ENCODE peak calls at places on chromosomes 1 and 21, in four cellular contexts. I is CD8-positive, alpha-beta T cell; Q is neural progenitor cell; Y is HCT116. B is an unnamed sample. For H3K9me3, the result is how much of the 10 kb centered on the place peaks cover.

GRCh38 chr1:32786856-32787255 is 30.3 kb downstream of the YARS1 start:
- DNase-seq in I (no peak), Y (no peak), Q (no peak), B (no peak)

GRCh38 chr1:178241837-178242236 is 147.9 kb downstream of the RASAL2 start:
- DNase-seq in Y (no peak), I (no peak), Q (no peak), B (no peak)

GRCh38 chr1:162878000-162878596 is 17.1 kb upstream of the CCDC190 start:
- DNase-seq in I (no peak), Q (peak), Y (peak), B (no peak)

GRCh38 chr1:22105611-22106207 is 37.2 kb downstream of the WNT4 start:
- DNase-seq in I (no peak), Q (peak), Y (peak), B (no peak)

GRCh38 chr1:209607102-209607794 is 23.7 kb downstream of the CAMK1G start:
- DNase-seq in I (no peak), Y (no peak), Q (no peak), B (no peak)

GRCh38 chr1:114353233-114353632 is 157.8 kb downstream of the TRIM33 start:
- DNase-seq in Q (no peak), Y (no peak), I (no peak), B (peak)

GRCh38 chr1:31591425-31592093 is 15.2 kb downstream of the TINAGL1 start:
- DNase-seq in Y (no peak), Q (no peak), I (no peak), B (no peak)

GRCh38 chr1:241423541-241424479 is 66.8 kb upstream of the RGS7 start:
- DNase-seq in Y (no peak), I (no peak), Q (peak), B (no peak)

GRCh38 chr21:17726047-17726446 is 93.1 kb downstream of the C21orf91 start:
- DNase-seq in Y (peak), I (no peak), Q (peak), B (no peak)

GRCh38 chr1:217907504-217907903 is 276.4 kb downstream of the SPATA17 start:
- DNase-seq in I (no peak), Y (no peak), Q (no peak), B (no peak)

GRCh38 chr1:156420209-156421061 is 51.4 kb downstream of the RHBG start:
- DNase-seq in Q (peak), I (no peak), Y (no peak), B (no peak)

GRCh38 chr1:41045740-41046139 is 24.2 kb upstream of the SLFNL1 start:
- DNase-seq in Y (no peak), I (no peak), Q (no peak), B (peak)

GRCh38 chr1:76998582-76999189 is 131.4 kb downstream of the ST6GALNAC5 start:
- DNase-seq in Y (peak), I (no peak), Q (no peak), B (no peak)

GRCh38 chr1:15476927-15477326 is 1.0 kb downstream of the CELA2B start:
- DNase-seq in Q (no peak), I (no peak), Y (no peak), B (no peak)

GRCh38 chr21:25643486-25643885 is 4.4 kb downstream of the JAM2 start:
- DNase-seq in I (no peak), Q (no peak), Y (no peak), B (no peak)

GRCh38 chr1:161440312-161440894 is 64.9 kb upstream of the FCGR2A start:
- DNase-seq in Q (peak), Y (no peak), I (peak), B (no peak)

GRCh38 chr1:224774378-224774777 is 155.1 kb upstream of the DNAH14 start:
- DNase-seq in Y (no peak), Q (no peak), I (no peak), B (no peak)

GRCh38 chr1:15410223-15410883 is 665 bp downstream of the EFHD2 start:
- DNase-seq in I (no peak), Y (no peak), Q (peak), B (no peak)

GRCh38 chr1:34412597-34413392 is 236.1 kb downstream of the C1orf94 start:
- DNase-seq in Y (no peak), I (no peak), Q (peak), B (no peak)

GRCh38 chr1:30129001-30129408 is 594.4 kb downstream of the MATN1 start:
- DNase-seq in Y (no peak), I (no peak), Q (no peak), B (no peak)

GRCh38 chr1:240608707-240609106 is 3.2 kb downstream of the GREM2 start:
- DNase-seq in Q (peak), Y (no peak), I (no peak), B (no peak)

GRCh38 chr1:222914861-222915632 is 100.2 kb downstream of the DISP1 start:
- DNase-seq in Q (no peak), I (no peak), Y (no peak), B (no peak)

GRCh38 chr1:31315902-31316301 is 19.1 kb downstream of the ZCCHC17 start:
- DNase-seq in Q (no peak), I (no peak), Y (no peak), B (no peak)

GRCh38 chr21:15761508-15762100 is 31.8 kb downstream of the USP25 start:
- DNase-seq in I (no peak), Y (no peak), Q (no peak), B (no peak)

GRCh38 chr1:7224644-7225043 is 439.4 kb downstream of the CAMTA1 start:
- DNase-seq in Q (peak), Y (peak), I (no peak), B (no peak)

GRCh38 chr1:152459596-152460528 is 45.8 kb upstream of the CRNN start:
- DNase-seq in Q (peak), Y (peak), I (peak), B (peak)

GRCh38 chr21:41895643-41896493 is 16.7 kb upstream of the PRDM15 start:
- DNase-seq in I (peak), Y (no peak), Q (no peak), B (no peak)

GRCh38 chr1:14740466-14740865 is 142.0 kb downstream of the KAZN start:
- DNase-seq in Q (no peak), I (no peak), Y (no peak), B (no peak)

GRCh38 chr1:165561257-165561656 is 17.5 kb downstream of the LRRC52 start:
- DNase-seq in Q (no peak), Y (no peak), I (no peak), B (no peak)

GRCh38 chr1:179445593-179445992 is 79.8 kb downstream of the AXDND1 start:
- DNase-seq in Q (no peak), Y (no peak), I (no peak), B (no peak)

GRCh38 chr21:46639489-46640386 is 4.3 kb downstream of the PRMT2 start:
- DNase-seq in I (no peak), Q (no peak), Y (no peak), B (no peak)

GRCh38 chr1:80657048-80657653 is 1143.6 kb upstream of the ADGRL2 start:
- DNase-seq in Q (no peak), Y (no peak), I (no peak), B (no peak)

GRCh38 chr1:238652346-238652968 is 733.9 kb upstream of the CHRM3 start:
- DNase-seq in Q (no peak), Y (no peak), I (no peak), B (no peak)

GRCh38 chr1:161177112-161177935 is at the start of gene B4GALT3:
- DNase-seq in Q (peak), Y (peak), I (peak), B (peak)

GRCh38 chr1:238681021-238681420 is 705.3 kb upstream of the CHRM3 start:
- DNase-seq in Q (no peak), Y (no peak), I (no peak), B (no peak)

GRCh38 chr1:35062518-35063196 is 16.5 kb upstream of the ZMYM1 start:
- DNase-seq in Y (no peak), I (no peak), Q (no peak), B (no peak)

GRCh38 chr1:89761901-89762300 is 58.9 kb upstream of the LRRC8D start:
- DNase-seq in Y (no peak), I (no peak), Q (no peak), B (no peak)

GRCh38 chr21:38914531-38915385 is 109.0 kb downstream of the ETS2 start:
- DNase-seq in I (no peak), Y (peak), Q (no peak), B (peak)

GRCh38 chr1:110975265-110975664 is 11.5 kb upstream of the LRIF1 start:
- DNase-seq in Q (no peak), Y (no peak), I (no peak), B (no peak)

GRCh38 chr1:110979154-110979553 is 15.4 kb upstream of the LRIF1 start:
- DNase-seq in Y (no peak), Q (no peak), I (no peak), B (no peak)

GRCh38 chr1:110976089-110976488 is 12.4 kb upstream of the LRIF1 start:
- DNase-seq in Q (no peak), I (no peak), Y (no peak), B (no peak)
- H3K9me3 ChIP-seq in Q (under half), I (under half), Y (under half), B (under half)

GRCh38 chr1:19811206-19811851 is 3.8 kb downstream of the RNF186 start:
- DNase-seq in I (no peak), Y (peak), Q (peak), B (no peak)
- TF ChIP-seq CTCF in I (no peak), Y (peak), Q (peak), B (peak)

GRCh38 chr21:30234050-30234449 is 18.2 kb upstream of the CLDN8 start:
- DNase-seq in I (no peak), Y (no peak), Q (no peak), B (no peak)
- H3K9me3 ChIP-seq in I (under half), Y (under half), Q (under half), B (under half)

DNA sequence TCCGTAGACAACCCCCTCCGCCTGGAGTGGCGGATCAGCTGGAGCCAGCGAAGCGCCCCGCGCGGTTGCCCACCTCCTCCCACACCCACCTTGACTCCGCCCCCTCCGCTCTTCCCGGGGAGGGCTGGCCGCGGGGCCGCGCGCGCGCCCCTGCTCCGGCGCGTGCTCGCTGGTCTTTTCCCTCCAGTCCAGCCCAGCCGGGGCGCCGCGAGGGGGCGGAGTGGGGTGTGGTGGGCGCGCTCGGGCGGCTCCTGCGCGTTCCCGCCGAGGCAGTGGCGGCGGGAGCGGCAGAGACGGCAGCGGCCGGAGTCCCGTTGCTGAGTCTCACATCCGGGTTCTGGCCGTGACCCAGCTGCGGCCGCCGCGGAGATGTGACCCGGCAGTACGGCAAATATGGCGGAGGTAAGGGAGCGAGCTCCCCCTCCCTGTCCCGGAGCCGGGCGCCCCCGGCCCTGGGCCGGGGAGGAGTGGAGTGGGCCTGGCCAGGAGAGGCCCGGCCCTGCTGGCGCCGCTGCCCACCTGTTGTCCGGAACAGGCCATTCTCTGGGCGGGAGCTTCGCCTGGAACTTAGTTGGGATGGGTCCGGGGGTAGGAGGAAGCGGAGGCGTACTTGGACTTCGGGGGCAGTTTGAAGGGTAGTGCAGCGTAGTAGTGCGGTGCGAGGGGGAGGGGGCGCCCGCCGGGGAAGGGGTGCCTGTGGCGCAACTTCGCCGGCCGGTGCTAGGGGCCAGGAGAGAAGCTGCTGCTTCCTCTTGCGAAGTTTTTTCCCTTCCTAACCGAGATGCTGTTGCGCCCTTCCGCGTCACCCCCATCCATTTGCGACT is 5.4 kb downstream of the MIER1 start:
- DNase-seq in Q (peak), Y (peak), I (peak), B (peak)
- TF ChIP-seq CTCF in Q (peak), Y (no peak), I (peak), B (peak)

GRCh38 chr1:248361111-248361715 is at the start of gene OR2T4:
- DNase-seq in I (no peak), Q (no peak), Y (no peak), B (no peak)

DNA sequence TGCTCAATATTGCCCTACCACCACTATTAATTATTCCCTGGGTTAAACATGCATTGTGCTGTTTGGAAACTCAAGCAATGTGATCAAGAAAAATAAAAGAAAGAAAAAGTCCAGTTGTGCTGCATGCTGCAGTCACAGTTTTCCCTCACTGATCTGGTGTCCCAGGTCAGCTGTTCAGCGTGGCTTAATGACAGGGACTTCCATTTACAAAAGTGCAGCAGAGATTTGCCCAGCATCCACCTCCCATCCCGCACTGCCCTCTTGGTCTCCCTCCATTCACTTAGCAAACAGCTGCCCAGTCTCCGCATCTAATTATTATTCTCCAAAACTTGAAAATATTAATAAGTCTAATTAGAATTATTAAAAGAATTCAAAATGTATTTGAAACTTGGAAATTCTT is 2.0 kb upstream of the OR2T4 start:
- DNase-seq in I (no peak), Y (no peak), Q (no peak), B (no peak)
- H3K9me3 ChIP-seq in I (under half), Y (under half), Q (under half), B (under half)

GRCh38 chr1:1019122-1019999 is 559 bp upstream of the AGRN start:
- DNase-seq in Y (peak), I (peak), Q (peak), B (peak)
- TF ChIP-seq CTCF in Y (peak), I (no peak), Q (peak), B (peak)

GRCh38 chr1:50502147-50502546 is 78.9 kb upstream of the DMRTA2 start:
- DNase-seq in I (no peak), Y (no peak), Q (no peak), B (no peak)
- H3K9me3 ChIP-seq in I (under half), Y (under half), Q (under half), B (under half)